ENCODE peak calls at places on chromosome 13, in five cellular contexts. One of them, this sample, is unnamed.
A peak's percentile ranks its signal among the peaks of the same experiment; 100 is the strongest.

GRCh38 chr13:105920375-105920774 is 615.1 kb downstream of the EFNB2 start:
- DNase-seq in GM10248: no peak
- DNase-seq in lower leg skin: no peak
- DNase-seq in cardiac fibroblast: peak; percentile 25
- DNase-seq in endothelial cell: no peak
- DNase-seq in this sample: no peak

GRCh38 chr13:50128406-50129048 is 113.3 kb downstream of the KCNRG start:
- DNase-seq in GM10248: no peak
- DNase-seq in endothelial cell: no peak
- DNase-seq in lower leg skin: no peak
- DNase-seq in cardiac fibroblast: no peak
- DNase-seq in this sample: no peak

GRCh38 chr13:79385694-79386093 is 20.4 kb downstream of the RBM26 start:
- DNase-seq in cardiac fibroblast: no peak
- DNase-seq in lower leg skin: no peak
- DNase-seq in endothelial cell: no peak
- DNase-seq in GM10248: peak; percentile 53
- DNase-seq in this sample: no peak

GRCh38 chr13:55013051-55013450 is 1984.4 kb downstream of the OLFM4 start:
- DNase-seq in GM10248: no peak
- DNase-seq in endothelial cell: no peak
- DNase-seq in lower leg skin: no peak
- DNase-seq in cardiac fibroblast: no peak
- DNase-seq in this sample: no peak

GRCh38 chr13:91647361-91647970 is 249.0 kb downstream of the GPC5 start:
- DNase-seq in lower leg skin: no peak
- DNase-seq in GM10248: peak; percentile 10
- DNase-seq in endothelial cell: peak; percentile 46
- DNase-seq in cardiac fibroblast: peak; percentile 59
- DNase-seq in this sample: no peak

GRCh38 chr13:52029569-52029968 is 5.1 kb downstream of the UTP14C start:
- DNase-seq in lower leg skin: no peak
- DNase-seq in GM10248: no peak
- DNase-seq in cardiac fibroblast: no peak
- DNase-seq in endothelial cell: no peak
- DNase-seq in this sample: no peak

GRCh38 chr13:101308247-101309013 is 107.9 kb downstream of the NALCN start:
- DNase-seq in lower leg skin: no peak
- DNase-seq in GM10248: no peak
- DNase-seq in endothelial cell: no peak
- DNase-seq in cardiac fibroblast: no peak
- DNase-seq in this sample: no peak

GRCh38 chr13:28475916-28476725 is 18.8 kb downstream of the FLT1 start:
- DNase-seq in GM10248: no peak
- DNase-seq in cardiac fibroblast: peak; percentile 94
- DNase-seq in endothelial cell: no peak
- DNase-seq in lower leg skin: no peak
- DNase-seq in this sample: no peak

GRCh38 chr13:107743100-107743499 is 472.2 kb downstream of the LIG4 start:
- DNase-seq in cardiac fibroblast: no peak
- DNase-seq in lower leg skin: no peak
- DNase-seq in endothelial cell: no peak
- DNase-seq in GM10248: no peak
- DNase-seq in this sample: no peak

DNA sequence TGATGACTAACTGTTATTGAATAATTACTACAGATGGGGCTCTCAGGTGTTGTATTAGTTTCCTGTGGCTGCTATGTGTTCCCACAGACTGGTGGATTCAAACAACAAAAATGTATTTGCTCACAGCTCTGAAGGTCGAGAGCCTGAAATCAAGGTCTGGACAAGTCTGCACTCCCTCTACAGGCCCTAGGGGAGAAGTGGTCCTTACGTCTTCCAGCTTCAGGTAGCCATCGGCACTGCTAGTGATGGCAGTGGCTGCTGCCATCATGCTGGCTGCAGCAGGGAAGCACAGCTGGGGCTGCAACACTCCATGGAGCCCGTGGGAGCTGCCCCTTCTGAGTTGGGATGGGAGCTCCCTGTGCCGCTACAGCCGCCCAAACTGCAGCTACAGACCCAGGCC is 1.9 kb downstream of the TEX26 start:
- DNase-seq in lower leg skin: no peak
- DNase-seq in GM10248: no peak
- DNase-seq in cardiac fibroblast: no peak
- DNase-seq in endothelial cell: no peak
- DNase-seq in this sample: no peak
- TF ChIP-seq CTCF in lower leg skin: no peak
- TF ChIP-seq CTCF in GM10248: no peak
- TF ChIP-seq CTCF in cardiac fibroblast: peak; percentile 14
- TF ChIP-seq CTCF in endothelial cell: no peak
- TF ChIP-seq CTCF in this sample: no peak

GRCh38 chr13:70890289-70890688 is 782.0 kb upstream of the KLHL1 start:
- DNase-seq in GM10248: no peak
- DNase-seq in endothelial cell: no peak
- DNase-seq in lower leg skin: no peak
- DNase-seq in cardiac fibroblast: no peak
- DNase-seq in this sample: no peak

GRCh38 chr13:70884196-70884595 is 775.9 kb upstream of the KLHL1 start:
- DNase-seq in endothelial cell: no peak
- DNase-seq in GM10248: no peak
- DNase-seq in cardiac fibroblast: no peak
- DNase-seq in lower leg skin: no peak
- DNase-seq in this sample: no peak

GRCh38 chr13:70894258-70894657 is 786.0 kb upstream of the KLHL1 start:
- DNase-seq in GM10248: no peak
- DNase-seq in lower leg skin: no peak
- DNase-seq in cardiac fibroblast: no peak
- DNase-seq in endothelial cell: no peak
- DNase-seq in this sample: no peak

GRCh38 chr13:70893832-70894231 is 785.6 kb upstream of the KLHL1 start:
- DNase-seq in GM10248: no peak
- DNase-seq in endothelial cell: no peak
- DNase-seq in lower leg skin: no peak
- DNase-seq in cardiac fibroblast: no peak
- DNase-seq in this sample: no peak

GRCh38 chr13:70889163-70889562 is 780.9 kb upstream of the KLHL1 start:
- DNase-seq in cardiac fibroblast: no peak
- DNase-seq in lower leg skin: no peak
- DNase-seq in GM10248: no peak
- DNase-seq in endothelial cell: no peak
- DNase-seq in this sample: no peak
- TF ChIP-seq CTCF in cardiac fibroblast: no peak
- TF ChIP-seq CTCF in lower leg skin: no peak
- TF ChIP-seq CTCF in GM10248: no peak
- TF ChIP-seq CTCF in endothelial cell: no peak
- TF ChIP-seq CTCF in this sample: no peak

DNA sequence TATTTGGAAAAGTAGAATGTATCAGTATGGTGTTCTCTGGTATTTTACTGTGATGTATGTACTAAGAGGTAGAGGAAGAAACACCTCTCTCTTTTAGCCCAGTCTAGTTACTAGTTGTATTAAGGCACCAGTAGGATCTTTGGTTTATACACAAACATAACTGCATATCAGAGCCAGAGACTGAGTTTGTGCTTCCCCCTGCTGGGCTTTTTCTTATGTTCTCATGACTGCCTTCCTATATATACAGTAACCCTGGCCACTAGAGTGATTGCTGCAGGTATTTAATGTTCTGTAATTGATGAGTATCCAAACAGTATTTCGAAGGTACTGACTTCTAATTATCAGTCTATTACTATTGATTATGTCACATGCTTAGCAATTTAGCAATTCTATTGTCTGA is 202.5 kb upstream of the KLHL1 start:
- DNase-seq in lower leg skin: no peak
- DNase-seq in cardiac fibroblast: peak; percentile 2
- DNase-seq in GM10248: no peak
- DNase-seq in endothelial cell: peak; percentile 47
- DNase-seq in this sample: no peak
- TF ChIP-seq CTCF in lower leg skin: no peak
- TF ChIP-seq CTCF in cardiac fibroblast: no peak
- TF ChIP-seq CTCF in GM10248: no peak
- TF ChIP-seq CTCF in endothelial cell: no peak
- TF ChIP-seq CTCF in this sample: no peak

GRCh38 chr13:30752991-30753616 is 17.8 kb downstream of the ALOX5AP start:
- DNase-seq in endothelial cell: no peak
- DNase-seq in lower leg skin: no peak
- DNase-seq in cardiac fibroblast: no peak
- DNase-seq in GM10248: no peak
- DNase-seq in this sample: no peak
- TF ChIP-seq CTCF in endothelial cell: no peak
- TF ChIP-seq CTCF in lower leg skin: no peak
- TF ChIP-seq CTCF in cardiac fibroblast: no peak
- TF ChIP-seq CTCF in GM10248: no peak
- TF ChIP-seq CTCF in this sample: no peak

This sample was measured in suprapubic skin.